ENCODE peak calls at places on chromosome 1, in six cellular contexts. J is mesendoderm, B is right atrium auricular region, H is left ventricle myocardium inferior, F is IMR-90, Y is ovary. R is an unnamed sample.

GRCh38 chr1:87194271-87194774 is 134.4 kb upstream of the LMO4 start:
- DNase-seq in J (no peak), B (no peak), H (no peak), F (no peak), Y (no peak), R (no peak)

GRCh38 chr1:18118078-18118477 is 10.5 kb downstream of the IGSF21 start:
- DNase-seq in J (no peak), B (no peak), H (peak; percentile 21), F (no peak), Y (no peak), R (no peak)

GRCh38 chr1:67834246-67834877 is 1.1 kb upstream of the GNG12 start:
- DNase-seq in J (no peak), B (no peak), H (no peak), F (no peak), Y (no peak), R (no peak)

GRCh38 chr1:47563206-47563605 is 125.4 kb downstream of the FOXD2 start:
- DNase-seq in J (no peak), B (no peak), H (no peak), F (no peak), Y (no peak), R (no peak)

GRCh38 chr1:112386786-112387346 is 9.1 kb upstream of the CTTNBP2NL start:
- DNase-seq in J (no peak), B (no peak), H (no peak), F (no peak), Y (no peak), R (no peak)

GRCh38 chr1:33167650-33168447 is 14.0 kb downstream of the TRIM62 start:
- DNase-seq in J (no peak), B (no peak), H (no peak), F (no peak), Y (no peak), R (no peak)

GRCh38 chr1:193516755-193517388 is 330.5 kb upstream of the B3GALT2 start:
- DNase-seq in J (no peak), B (no peak), H (no peak), F (no peak), Y (no peak), R (no peak)

GRCh38 chr1:17675681-17676243 is 79.4 kb upstream of the ACTL8 start:
- DNase-seq in J (no peak), B (no peak), H (no peak), F (no peak), Y (no peak), R (no peak)

GRCh38 chr1:43537423-43538142 is 6.9 kb downstream of the PTPRF start:
- DNase-seq in J (no peak), B (no peak), H (no peak), F (peak; percentile 20), Y (no peak), R (no peak)

GRCh38 chr1:225462714-225463574 is 35.1 kb upstream of the LBR start:
- DNase-seq in J (no peak), B (no peak), H (no peak), F (no peak), Y (no peak), R (no peak)

GRCh38 chr1:161843156-161843555 is 77.0 kb downstream of the ATF6 start:
- DNase-seq in J (no peak), B (no peak), H (no peak), F (no peak), Y (no peak), R (no peak)

GRCh38 chr1:2258996-2259395 is 30.9 kb downstream of the SKI start:
- DNase-seq in J (no peak), B (no peak), H (no peak), F (no peak), Y (no peak), R (no peak)

GRCh38 chr1:66696771-66697170 is 55.5 kb upstream of the DYNLT5 start:
- DNase-seq in J (no peak), B (no peak), H (no peak), F (no peak), Y (no peak), R (no peak)

GRCh38 chr1:162687870-162688269 is 55.6 kb downstream of the DDR2 start:
- DNase-seq in J (no peak), B (no peak), H (no peak), F (no peak), Y (no peak), R (no peak)

GRCh38 chr1:186957339-186957738 is 128.6 kb downstream of the PLA2G4A start:
- DNase-seq in J (no peak), B (no peak), H (no peak), F (peak; percentile 15), Y (no peak), R (no peak)

GRCh38 chr1:33043267-33044090 is 6.8 kb upstream of the AK2 start:
- DNase-seq in J (no peak), B (no peak), H (no peak), F (no peak), Y (no peak), R (no peak)

GRCh38 chr1:72284084-72284397 is 1.7 kb upstream of the NEGR1 start:
- DNase-seq in J (no peak), B (no peak), H (no peak), F (no peak), Y (no peak), R (no peak)
- H3K27ac ChIP-seq in J (peak overlapping the region; percentile 15), B (peak overlapping the region; percentile 78), H (peak overlapping the region; percentile 96), F (peak overlapping the region; percentile 87), Y (peak overlapping the region; percentile 94), R (no peak overlapping the region)

GRCh38 chr1:22053861-22054770 is 1.6 kb downstream of the CDC42 start:
- DNase-seq in J (no peak), B (no peak), H (no peak), F (peak; percentile 20), Y (no peak), R (no peak)

GRCh38 chr1:22056921-22057320 is 4.4 kb downstream of the CDC42 start:
- DNase-seq in J (no peak), B (no peak), H (no peak), F (no peak), Y (no peak), R (no peak)

GRCh38 chr1:22053018-22053860 is 730 bp downstream of the CDC42 start:
- DNase-seq in J (peak; percentile 91), B (peak; percentile 63), H (peak; percentile 68), F (peak; percentile 85), Y (peak; percentile 61), R (no peak)

GRCh38 chr1:22056043-22056442 is 3.5 kb downstream of the CDC42 start:
- DNase-seq in J (no peak), B (no peak), H (no peak), F (peak; percentile 48), Y (no peak), R (no peak)

GRCh38 chr1:22055463-22055862 is 3.0 kb downstream of the CDC42 start:
- DNase-seq in J (peak; percentile 35), B (no peak), H (no peak), F (no peak), Y (no peak), R (no peak)
- H3K4me3 ChIP-seq in J (no peak overlapping the region), B (no peak overlapping the region), H (peak overlapping the region; percentile 43), F (no peak overlapping the region), Y (no peak overlapping the region), R (no peak overlapping the region)

GRCh38 chr1:212614398-212615091 is 6.0 kb downstream of the ATF3 start:
- DNase-seq in J (no peak), B (no peak), H (no peak), F (no peak), Y (no peak), R (no peak)
- H3K4me1 ChIP-seq in J (peaks cover 12% of the 10 kb centered on the region), B (peaks cover 13% of the 10 kb centered on the region), H (peaks cover 39% of the 10 kb centered on the region), F (peaks cover 9% of the 10 kb centered on the region), Y (peaks cover 2% of the 10 kb centered on the region), R (peaks cover 7% of the 10 kb centered on the region)

DNA sequence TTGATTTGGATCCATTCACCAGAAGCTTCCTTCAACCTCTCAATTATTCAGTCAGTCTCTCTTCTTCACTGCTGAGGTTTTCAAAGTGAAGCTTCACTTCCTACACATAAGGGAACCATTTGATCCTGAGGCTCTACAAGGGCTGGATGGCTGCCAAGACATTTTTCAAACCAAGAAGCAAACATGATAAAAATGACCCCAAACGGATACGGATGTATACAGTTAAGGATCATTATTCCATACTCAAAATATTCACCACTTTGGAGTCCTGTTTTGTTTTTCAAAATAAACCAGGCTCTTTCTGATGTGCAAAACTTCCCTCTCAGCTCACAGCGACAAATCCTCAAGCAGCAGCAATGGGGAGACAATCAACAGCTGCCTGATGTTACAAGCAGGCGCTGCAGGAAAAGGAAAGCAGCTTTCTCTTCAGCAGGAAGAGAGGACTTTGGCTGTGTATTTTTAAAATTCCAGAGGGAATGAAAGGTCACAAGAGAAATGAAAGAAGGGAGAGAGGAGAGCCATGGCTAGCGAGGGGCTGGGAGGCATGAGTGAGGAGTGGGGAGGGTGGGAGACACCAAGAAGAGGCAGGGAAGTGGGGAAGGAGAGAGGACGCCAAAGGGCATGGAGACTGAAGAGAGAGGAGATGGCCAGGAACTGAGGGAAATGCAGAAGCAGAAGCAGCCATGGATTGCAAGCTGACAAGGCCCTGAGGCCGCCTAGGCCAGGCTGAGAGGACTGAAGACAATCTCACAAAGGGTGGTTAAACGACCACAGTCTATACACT is 145.4 kb downstream of the SLC45A1 start:
- DNase-seq in J (peak; percentile 51), B (no peak), H (no peak), F (peak; percentile 89), Y (peak; percentile 49), R (no peak)
- H3K27ac ChIP-seq in J (peak overlapping the region; percentile 66), B (peak overlapping the region; percentile 70), H (peak overlapping the region; percentile 87), F (peak overlapping the region; percentile 96), Y (peak overlapping the region; percentile 72), R (no peak overlapping the region)

DNA sequence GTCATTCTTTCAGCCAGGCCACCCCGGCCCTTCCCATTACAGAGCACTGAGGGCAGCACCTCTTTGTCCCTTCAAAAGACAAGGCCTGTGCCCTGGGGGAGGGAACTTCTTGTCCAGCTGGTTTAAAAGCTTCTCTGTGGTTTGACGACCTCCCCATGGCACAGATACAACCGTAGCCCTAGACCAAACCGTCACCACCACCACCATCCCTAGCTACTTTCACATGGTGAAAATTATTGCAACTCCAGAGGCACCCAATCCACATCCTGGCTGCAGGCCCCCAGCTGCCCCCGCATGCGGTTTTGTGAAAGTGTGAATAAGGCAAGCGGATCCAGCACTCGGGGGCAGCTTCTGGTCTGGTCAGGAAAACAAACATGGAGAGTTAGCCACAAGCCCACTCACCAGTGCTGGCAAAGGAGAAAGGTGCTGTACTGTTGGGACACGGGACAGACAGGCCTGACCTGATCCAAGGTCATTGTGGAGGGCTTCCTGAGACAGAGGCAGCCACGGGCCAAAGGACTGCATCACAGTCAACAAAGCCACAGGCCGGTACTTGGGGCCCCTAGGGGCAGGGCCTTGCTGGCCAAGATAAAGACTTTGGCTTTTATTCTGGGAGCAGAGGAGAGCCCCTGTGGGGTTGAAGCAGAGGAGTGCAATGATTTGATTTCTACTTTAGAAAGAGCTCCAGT is 31.2 kb downstream of the CDCA8 start:
- DNase-seq in J (peak; percentile 44), B (no peak), H (no peak), F (no peak), Y (no peak), R (no peak)
- H3K4me3 ChIP-seq in J (no peak overlapping the region), B (no peak overlapping the region), H (no peak overlapping the region), F (no peak overlapping the region), Y (no peak overlapping the region), R (no peak overlapping the region)

GRCh38 chr1:81703352-81703735 is 97.4 kb upstream of the ADGRL2 start:
- DNase-seq in J (no peak), B (no peak), H (no peak), F (peak; percentile 79), Y (no peak), R (no peak)
- H3K4me1 ChIP-seq in J (peaks cover 3% of the 10 kb centered on the region), B (no peaks in the 10 kb centered on the region), H (peaks cover 12% of the 10 kb centered on the region), F (peaks cover 13% of the 10 kb centered on the region), Y (no peaks in the 10 kb centered on the region), R (peaks cover 5% of the 10 kb centered on the region)